ENCODE peak calls at places on chromosomes 3 and 15, in nine cellular contexts. One of them, this sample, is unnamed.

GRCh38 chr3:71005797-71006321 is 577.7 kb downstream of the FOXP1 start:
- DNase-seq in glutamatergic neuron: no peak
- DNase-seq in progenitor cell of endocrine pancreas: no peak
- DNase-seq in brain microvascular endothelial cell: peak; percentile 50
- DNase-seq in upper lobe of right lung: no peak
- DNase-seq in HCT116: no peak
- DNase-seq in foreskin fibroblast: no peak
- DNase-seq in CD4-positive, alpha-beta T cell: no peak
- DNase-seq in endothelial cell: no peak
- DNase-seq in this sample: no peak

GRCh38 chr3:132549890-132550578 is 47.0 kb upstream of the ACKR4 start:
- DNase-seq in glutamatergic neuron: no peak
- DNase-seq in progenitor cell of endocrine pancreas: no peak
- DNase-seq in brain microvascular endothelial cell: peak; percentile 64
- DNase-seq in upper lobe of right lung: no peak
- DNase-seq in HCT116: no peak
- DNase-seq in foreskin fibroblast: peak; percentile 80
- DNase-seq in CD4-positive, alpha-beta T cell: no peak
- DNase-seq in endothelial cell: no peak
- DNase-seq in this sample: peak; percentile 82

GRCh38 chr3:150397220-150397619 is 10.9 kb upstream of the TSC22D2 start:
- DNase-seq in glutamatergic neuron: no peak
- DNase-seq in progenitor cell of endocrine pancreas: no peak
- DNase-seq in brain microvascular endothelial cell: no peak
- DNase-seq in upper lobe of right lung: no peak
- DNase-seq in HCT116: no peak
- DNase-seq in foreskin fibroblast: no peak
- DNase-seq in CD4-positive, alpha-beta T cell: no peak
- DNase-seq in endothelial cell: no peak
- DNase-seq in this sample: no peak

GRCh38 chr15:79724312-79724711 is 172.5 kb downstream of the MTHFS start:
- DNase-seq in glutamatergic neuron: no peak
- DNase-seq in progenitor cell of endocrine pancreas: no peak
- DNase-seq in brain microvascular endothelial cell: peak; percentile 43
- DNase-seq in upper lobe of right lung: no peak
- DNase-seq in HCT116: no peak
- DNase-seq in foreskin fibroblast: peak; percentile 52
- DNase-seq in CD4-positive, alpha-beta T cell: no peak
- DNase-seq in endothelial cell: no peak
- DNase-seq in this sample: peak; percentile 46

GRCh38 chr3:141777957-141778813 is 15.0 kb downstream of the GRK7 start:
- DNase-seq in glutamatergic neuron: no peak
- DNase-seq in progenitor cell of endocrine pancreas: no peak
- DNase-seq in brain microvascular endothelial cell: no peak
- DNase-seq in upper lobe of right lung: no peak
- DNase-seq in HCT116: no peak
- DNase-seq in foreskin fibroblast: no peak
- DNase-seq in CD4-positive, alpha-beta T cell: no peak
- DNase-seq in endothelial cell: no peak
- DNase-seq in this sample: no peak

GRCh38 chr15:93929375-93930094 is 301.8 kb upstream of the MCTP2 start:
- DNase-seq in glutamatergic neuron: no peak
- DNase-seq in progenitor cell of endocrine pancreas: no peak
- DNase-seq in brain microvascular endothelial cell: peak; percentile 91
- DNase-seq in upper lobe of right lung: no peak
- DNase-seq in HCT116: no peak
- DNase-seq in foreskin fibroblast: peak; percentile 62
- DNase-seq in CD4-positive, alpha-beta T cell: no peak
- DNase-seq in endothelial cell: no peak
- DNase-seq in this sample: peak; percentile 87

GRCh38 chr3:71456826-71457225 is 126.7 kb downstream of the FOXP1 start:
- DNase-seq in glutamatergic neuron: no peak
- DNase-seq in progenitor cell of endocrine pancreas: no peak
- DNase-seq in brain microvascular endothelial cell: no peak
- DNase-seq in upper lobe of right lung: no peak
- DNase-seq in HCT116: no peak
- DNase-seq in foreskin fibroblast: no peak
- DNase-seq in CD4-positive, alpha-beta T cell: no peak
- DNase-seq in endothelial cell: no peak
- DNase-seq in this sample: no peak

GRCh38 chr3:29686889-29687592 is 406.2 kb downstream of the RBMS3 start:
- DNase-seq in glutamatergic neuron: no peak
- DNase-seq in progenitor cell of endocrine pancreas: no peak
- DNase-seq in brain microvascular endothelial cell: peak; percentile 65
- DNase-seq in upper lobe of right lung: no peak
- DNase-seq in HCT116: no peak
- DNase-seq in foreskin fibroblast: peak; percentile 38
- DNase-seq in CD4-positive, alpha-beta T cell: no peak
- DNase-seq in endothelial cell: no peak
- DNase-seq in this sample: peak; percentile 58

GRCh38 chr3:138046084-138046483 is 36.1 kb downstream of the CLDN18 start:
- DNase-seq in glutamatergic neuron: no peak
- DNase-seq in progenitor cell of endocrine pancreas: no peak
- DNase-seq in brain microvascular endothelial cell: no peak
- DNase-seq in upper lobe of right lung: no peak
- DNase-seq in HCT116: no peak
- DNase-seq in foreskin fibroblast: no peak
- DNase-seq in CD4-positive, alpha-beta T cell: no peak
- DNase-seq in endothelial cell: no peak
- DNase-seq in this sample: no peak

GRCh38 chr3:183987014-183987600 is 30.6 kb downstream of the ABCC5 start:
- DNase-seq in glutamatergic neuron: no peak
- DNase-seq in progenitor cell of endocrine pancreas: no peak
- DNase-seq in brain microvascular endothelial cell: no peak
- DNase-seq in upper lobe of right lung: no peak
- DNase-seq in HCT116: no peak
- DNase-seq in foreskin fibroblast: no peak
- DNase-seq in CD4-positive, alpha-beta T cell: no peak
- DNase-seq in endothelial cell: no peak
- DNase-seq in this sample: no peak

GRCh38 chr3:133491481-133492059 is 81.9 kb upstream of the CDV3 start:
- DNase-seq in glutamatergic neuron: no peak
- DNase-seq in progenitor cell of endocrine pancreas: no peak
- DNase-seq in brain microvascular endothelial cell: no peak
- DNase-seq in upper lobe of right lung: no peak
- DNase-seq in HCT116: no peak
- DNase-seq in foreskin fibroblast: no peak
- DNase-seq in CD4-positive, alpha-beta T cell: no peak
- DNase-seq in endothelial cell: no peak
- DNase-seq in this sample: no peak

GRCh38 chr15:39195988-39196486 is 384.8 kb upstream of the THBS1 start:
- DNase-seq in glutamatergic neuron: no peak
- DNase-seq in progenitor cell of endocrine pancreas: no peak
- DNase-seq in brain microvascular endothelial cell: peak; percentile 55
- DNase-seq in upper lobe of right lung: no peak
- DNase-seq in HCT116: no peak
- DNase-seq in foreskin fibroblast: peak; percentile 92
- DNase-seq in CD4-positive, alpha-beta T cell: no peak
- DNase-seq in endothelial cell: no peak
- DNase-seq in this sample: peak; percentile 97

GRCh38 chr3:42763023-42763422 is 10.0 kb downstream of the CCDC13 start:
- DNase-seq in glutamatergic neuron: no peak
- DNase-seq in progenitor cell of endocrine pancreas: no peak
- DNase-seq in brain microvascular endothelial cell: no peak
- DNase-seq in upper lobe of right lung: no peak
- DNase-seq in HCT116: no peak
- DNase-seq in foreskin fibroblast: peak; percentile 45
- DNase-seq in CD4-positive, alpha-beta T cell: no peak
- DNase-seq in endothelial cell: no peak
- DNase-seq in this sample: no peak

GRCh38 chr3:194993896-194994295 is 277.1 kb downstream of the XXYLT1 start:
- DNase-seq in glutamatergic neuron: no peak
- DNase-seq in progenitor cell of endocrine pancreas: no peak
- DNase-seq in brain microvascular endothelial cell: no peak
- DNase-seq in upper lobe of right lung: peak; percentile 51
- DNase-seq in HCT116: no peak
- DNase-seq in foreskin fibroblast: no peak
- DNase-seq in CD4-positive, alpha-beta T cell: no peak
- DNase-seq in endothelial cell: no peak
- DNase-seq in this sample: no peak

GRCh38 chr3:173275740-173276139 is 121.8 kb upstream of the NLGN1 start:
- DNase-seq in glutamatergic neuron: no peak
- DNase-seq in progenitor cell of endocrine pancreas: no peak
- DNase-seq in brain microvascular endothelial cell: no peak
- DNase-seq in upper lobe of right lung: no peak
- DNase-seq in HCT116: peak; percentile 2
- DNase-seq in foreskin fibroblast: no peak
- DNase-seq in CD4-positive, alpha-beta T cell: no peak
- DNase-seq in endothelial cell: no peak
- DNase-seq in this sample: no peak
- TF ChIP-seq CTCF in glutamatergic neuron: no peak
- TF ChIP-seq CTCF in progenitor cell of endocrine pancreas: no peak
- TF ChIP-seq CTCF in brain microvascular endothelial cell: no peak
- TF ChIP-seq CTCF in upper lobe of right lung: no peak
- TF ChIP-seq CTCF in HCT116: peak; percentile 7
- TF ChIP-seq CTCF in foreskin fibroblast: no peak
- TF ChIP-seq CTCF in CD4-positive, alpha-beta T cell: no peak
- TF ChIP-seq CTCF in endothelial cell: no peak
- TF ChIP-seq CTCF in this sample: no peak

GRCh38 chr3:37984596-37984995 is 6.0 kb upstream of the VILL start:
- DNase-seq in glutamatergic neuron: no peak
- DNase-seq in progenitor cell of endocrine pancreas: no peak
- DNase-seq in brain microvascular endothelial cell: no peak
- DNase-seq in upper lobe of right lung: no peak
- DNase-seq in HCT116: no peak
- DNase-seq in foreskin fibroblast: no peak
- DNase-seq in CD4-positive, alpha-beta T cell: no peak
- DNase-seq in endothelial cell: no peak
- DNase-seq in this sample: no peak

GRCh38 chr3:37986479-37987314 is 3.9 kb upstream of the VILL start:
- DNase-seq in glutamatergic neuron: no peak
- DNase-seq in progenitor cell of endocrine pancreas: peak; percentile 73
- DNase-seq in brain microvascular endothelial cell: no peak
- DNase-seq in upper lobe of right lung: peak; percentile 89
- DNase-seq in HCT116: no peak
- DNase-seq in foreskin fibroblast: no peak
- DNase-seq in CD4-positive, alpha-beta T cell: no peak
- DNase-seq in endothelial cell: peak; percentile 45
- DNase-seq in this sample: no peak

GRCh38 chr3:37987315-37987697 is 3.3 kb upstream of the VILL start:
- DNase-seq in glutamatergic neuron: no peak
- DNase-seq in progenitor cell of endocrine pancreas: no peak
- DNase-seq in brain microvascular endothelial cell: no peak
- DNase-seq in upper lobe of right lung: no peak
- DNase-seq in HCT116: no peak
- DNase-seq in foreskin fibroblast: no peak
- DNase-seq in CD4-positive, alpha-beta T cell: no peak
- DNase-seq in endothelial cell: no peak
- DNase-seq in this sample: no peak

GRCh38 chr3:37984051-37984450 is 6.5 kb upstream of the VILL start:
- DNase-seq in glutamatergic neuron: no peak
- DNase-seq in progenitor cell of endocrine pancreas: no peak
- DNase-seq in brain microvascular endothelial cell: no peak
- DNase-seq in upper lobe of right lung: no peak
- DNase-seq in HCT116: no peak
- DNase-seq in foreskin fibroblast: no peak
- DNase-seq in CD4-positive, alpha-beta T cell: no peak
- DNase-seq in endothelial cell: no peak
- DNase-seq in this sample: no peak

DNA sequence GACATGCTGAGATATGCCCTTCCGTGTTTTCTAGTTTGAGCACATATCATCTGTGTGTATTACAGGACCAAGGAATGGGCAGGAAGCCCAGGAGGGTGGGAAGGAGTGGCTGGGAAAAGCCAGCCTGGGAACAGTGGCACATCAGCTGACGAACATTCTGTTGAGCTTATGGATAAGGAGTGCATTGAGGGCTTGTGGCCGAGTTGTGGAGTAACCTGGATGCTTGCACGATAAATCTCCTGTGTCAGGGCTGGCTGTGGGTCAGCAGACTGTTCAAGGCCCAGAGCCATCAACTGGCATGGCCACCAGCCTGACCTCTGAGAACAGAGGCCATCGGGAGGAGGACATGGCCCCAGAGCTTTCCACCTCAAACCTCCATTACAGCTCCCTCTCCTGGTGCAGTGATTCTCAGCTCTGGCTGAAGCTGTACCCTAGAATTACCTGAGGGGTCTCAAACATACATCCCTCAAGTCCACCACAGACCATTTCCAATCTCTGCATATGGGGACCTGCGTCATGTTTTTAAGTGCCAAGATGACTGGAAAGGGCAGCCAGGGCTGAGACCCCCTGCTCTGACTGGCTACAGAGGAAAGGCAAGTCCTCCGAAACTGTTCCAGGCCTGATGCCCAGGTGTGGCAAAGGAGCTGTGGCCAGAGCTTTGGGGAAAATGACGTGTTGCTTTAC is 4.8 kb upstream of the VILL start:
- DNase-seq in glutamatergic neuron: no peak
- DNase-seq in progenitor cell of endocrine pancreas: no peak
- DNase-seq in brain microvascular endothelial cell: no peak
- DNase-seq in upper lobe of right lung: peak; percentile 77
- DNase-seq in HCT116: no peak
- DNase-seq in foreskin fibroblast: peak; percentile 68
- DNase-seq in CD4-positive, alpha-beta T cell: no peak
- DNase-seq in endothelial cell: no peak
- DNase-seq in this sample: peak; percentile 43
- TF ChIP-seq CTCF in glutamatergic neuron: no peak
- TF ChIP-seq CTCF in progenitor cell of endocrine pancreas: no peak
- TF ChIP-seq CTCF in brain microvascular endothelial cell: peak; percentile 26
- TF ChIP-seq CTCF in upper lobe of right lung: no peak
- TF ChIP-seq CTCF in HCT116: no peak
- TF ChIP-seq CTCF in foreskin fibroblast: no peak
- TF ChIP-seq CTCF in CD4-positive, alpha-beta T cell: no peak
- TF ChIP-seq CTCF in endothelial cell: no peak
- TF ChIP-seq CTCF in this sample: no peak

GRCh38 chr3:48855681-48856447 is 8.2 kb upstream of the PRKAR2A start:
- DNase-seq in glutamatergic neuron: no peak
- DNase-seq in progenitor cell of endocrine pancreas: no peak
- DNase-seq in brain microvascular endothelial cell: no peak
- DNase-seq in upper lobe of right lung: no peak
- DNase-seq in HCT116: no peak
- DNase-seq in foreskin fibroblast: no peak
- DNase-seq in CD4-positive, alpha-beta T cell: no peak
- DNase-seq in endothelial cell: no peak
- DNase-seq in this sample: no peak
- TF ChIP-seq CTCF in glutamatergic neuron: no peak
- TF ChIP-seq CTCF in progenitor cell of endocrine pancreas: no peak
- TF ChIP-seq CTCF in brain microvascular endothelial cell: no peak
- TF ChIP-seq CTCF in upper lobe of right lung: no peak
- TF ChIP-seq CTCF in HCT116: no peak
- TF ChIP-seq CTCF in foreskin fibroblast: no peak
- TF ChIP-seq CTCF in CD4-positive, alpha-beta T cell: no peak
- TF ChIP-seq CTCF in endothelial cell: no peak
- TF ChIP-seq CTCF in this sample: no peak

DNA sequence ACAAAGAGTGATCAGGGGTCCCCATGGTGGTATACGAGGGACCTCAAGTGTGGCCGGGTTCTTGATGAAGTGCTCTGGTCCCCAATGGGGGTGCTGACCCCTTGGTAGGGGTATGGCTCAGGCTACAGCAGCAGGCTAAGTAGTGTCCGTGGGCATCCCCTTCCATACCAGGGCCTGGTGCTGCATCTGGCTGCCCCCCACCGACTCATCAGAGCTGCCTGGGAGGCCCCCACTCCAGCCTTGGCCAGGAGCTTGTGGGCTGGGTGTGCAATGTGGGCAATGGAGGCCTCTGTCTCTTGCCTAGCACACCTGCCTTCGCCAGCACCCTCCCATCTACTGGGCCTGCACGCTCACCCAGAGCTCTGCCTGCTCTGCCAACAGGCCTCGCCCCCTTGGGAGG is 59.0 kb upstream of the SEC13 start:
- DNase-seq in glutamatergic neuron: no peak
- DNase-seq in progenitor cell of endocrine pancreas: no peak
- DNase-seq in brain microvascular endothelial cell: no peak
- DNase-seq in upper lobe of right lung: no peak
- DNase-seq in HCT116: no peak
- DNase-seq in foreskin fibroblast: no peak
- DNase-seq in CD4-positive, alpha-beta T cell: no peak
- DNase-seq in endothelial cell: no peak
- DNase-seq in this sample: no peak
- TF ChIP-seq CTCF in glutamatergic neuron: no peak
- TF ChIP-seq CTCF in progenitor cell of endocrine pancreas: no peak
- TF ChIP-seq CTCF in brain microvascular endothelial cell: no peak
- TF ChIP-seq CTCF in upper lobe of right lung: no peak
- TF ChIP-seq CTCF in HCT116: no peak
- TF ChIP-seq CTCF in foreskin fibroblast: no peak
- TF ChIP-seq CTCF in CD4-positive, alpha-beta T cell: no peak
- TF ChIP-seq CTCF in endothelial cell: no peak
- TF ChIP-seq CTCF in this sample: no peak